ENCODE peak calls at places on chromosomes 3 and 15, in eight cellular contexts. One of them, this sample, is unnamed.
A peak's percentile ranks its signal among the peaks of the same experiment; 100 is the strongest.

GRCh38 chr3:52845157-52845556 is 10.3 kb upstream of the MUSTN1 start:
- DNase-seq in cardiac muscle cell: no peak
- DNase-seq in smooth muscle cell of the brain vasculature: no peak
- DNase-seq in GM12865: no peak
- DNase-seq in HEK293T: no peak
- DNase-seq in NCI-H187 treated with DMSO at 0.1 percent for 48 hours: no peak
- DNase-seq in HFFc6: no peak
- DNase-seq in H54: no peak
- DNase-seq in this sample: no peak

GRCh38 chr15:51775967-51776816 is 24.8 kb downstream of the TMOD2 start:
- DNase-seq in cardiac muscle cell: peak; percentile 60
- DNase-seq in smooth muscle cell of the brain vasculature: no peak
- DNase-seq in GM12865: peak; percentile 76
- DNase-seq in HEK293T: peak; percentile 49
- DNase-seq in NCI-H187 treated with DMSO at 0.1 percent for 48 hours: no peak
- DNase-seq in HFFc6: peak; percentile 16
- DNase-seq in H54: no peak
- DNase-seq in this sample: peak; percentile 34

GRCh38 chr15:31550211-31550848 is 223.7 kb downstream of the KLF13 start:
- DNase-seq in cardiac muscle cell: no peak
- DNase-seq in smooth muscle cell of the brain vasculature: no peak
- DNase-seq in GM12865: no peak
- DNase-seq in HEK293T: no peak
- DNase-seq in NCI-H187 treated with DMSO at 0.1 percent for 48 hours: no peak
- DNase-seq in HFFc6: no peak
- DNase-seq in H54: no peak
- DNase-seq in this sample: no peak

GRCh38 chr3:189551007-189551406 is 80.2 kb upstream of the TP63 start:
- DNase-seq in cardiac muscle cell: no peak
- DNase-seq in smooth muscle cell of the brain vasculature: no peak
- DNase-seq in GM12865: no peak
- DNase-seq in HEK293T: no peak
- DNase-seq in NCI-H187 treated with DMSO at 0.1 percent for 48 hours: no peak
- DNase-seq in HFFc6: no peak
- DNase-seq in H54: no peak
- DNase-seq in this sample: no peak

GRCh38 chr3:85567074-85567676 is 608.4 kb downstream of the CADM2 start:
- DNase-seq in cardiac muscle cell: peak; percentile 80
- DNase-seq in smooth muscle cell of the brain vasculature: no peak
- DNase-seq in GM12865: peak; percentile 62
- DNase-seq in HEK293T: peak; percentile 50
- DNase-seq in NCI-H187 treated with DMSO at 0.1 percent for 48 hours: peak; percentile 3
- DNase-seq in HFFc6: no peak
- DNase-seq in H54: peak; percentile 9
- DNase-seq in this sample: no peak

GRCh38 chr3:176697284-176697889 is 499.9 kb downstream of the TBL1XR1 start:
- DNase-seq in cardiac muscle cell: no peak
- DNase-seq in smooth muscle cell of the brain vasculature: no peak
- DNase-seq in GM12865: no peak
- DNase-seq in HEK293T: peak; percentile 15
- DNase-seq in NCI-H187 treated with DMSO at 0.1 percent for 48 hours: no peak
- DNase-seq in HFFc6: no peak
- DNase-seq in H54: no peak
- DNase-seq in this sample: no peak

GRCh38 chr3:71521940-71522876 is 61.3 kb downstream of the FOXP1 start:
- DNase-seq in cardiac muscle cell: no peak
- DNase-seq in smooth muscle cell of the brain vasculature: no peak
- DNase-seq in GM12865: no peak
- DNase-seq in HEK293T: no peak
- DNase-seq in NCI-H187 treated with DMSO at 0.1 percent for 48 hours: no peak
- DNase-seq in HFFc6: no peak
- DNase-seq in H54: no peak
- DNase-seq in this sample: no peak

GRCh38 chr3:87260270-87260669 is 16.1 kb downstream of the POU1F1 start:
- DNase-seq in cardiac muscle cell: peak; percentile 67
- DNase-seq in smooth muscle cell of the brain vasculature: peak; percentile 43
- DNase-seq in GM12865: peak; percentile 55
- DNase-seq in HEK293T: peak; percentile 26
- DNase-seq in NCI-H187 treated with DMSO at 0.1 percent for 48 hours: no peak
- DNase-seq in HFFc6: peak; percentile 48
- DNase-seq in H54: no peak
- DNase-seq in this sample: peak; percentile 15

GRCh38 chr3:147120029-147120428 is 286.3 kb downstream of the ZIC4 start:
- DNase-seq in cardiac muscle cell: peak; percentile 3
- DNase-seq in smooth muscle cell of the brain vasculature: no peak
- DNase-seq in GM12865: no peak
- DNase-seq in HEK293T: peak; percentile 12
- DNase-seq in NCI-H187 treated with DMSO at 0.1 percent for 48 hours: no peak
- DNase-seq in HFFc6: peak; percentile 13
- DNase-seq in H54: no peak
- DNase-seq in this sample: no peak

GRCh38 chr15:75904241-75904631 is 558 bp downstream of the FBXO22 start:
- DNase-seq in cardiac muscle cell: peak; percentile 60
- DNase-seq in smooth muscle cell of the brain vasculature: no peak
- DNase-seq in GM12865: peak; percentile 45
- DNase-seq in HEK293T: peak; percentile 50
- DNase-seq in NCI-H187 treated with DMSO at 0.1 percent for 48 hours: no peak
- DNase-seq in HFFc6: peak; percentile 10
- DNase-seq in H54: no peak
- DNase-seq in this sample: peak; percentile 27

GRCh38 chr3:11274743-11275142 is 2.5 kb downstream of the ATG7 start:
- DNase-seq in cardiac muscle cell: no peak
- DNase-seq in smooth muscle cell of the brain vasculature: no peak
- DNase-seq in GM12865: no peak
- DNase-seq in HEK293T: no peak
- DNase-seq in NCI-H187 treated with DMSO at 0.1 percent for 48 hours: no peak
- DNase-seq in HFFc6: no peak
- DNase-seq in H54: no peak
- DNase-seq in this sample: no peak

GRCh38 chr3:162217603-162218002 is 721.0 kb downstream of the OTOL1 start:
- DNase-seq in cardiac muscle cell: no peak
- DNase-seq in smooth muscle cell of the brain vasculature: no peak
- DNase-seq in GM12865: no peak
- DNase-seq in HEK293T: no peak
- DNase-seq in NCI-H187 treated with DMSO at 0.1 percent for 48 hours: no peak
- DNase-seq in HFFc6: peak; percentile 24
- DNase-seq in H54: no peak
- DNase-seq in this sample: no peak

GRCh38 chr15:31303434-31304073 is 23.1 kb upstream of the KLF13 start:
- DNase-seq in cardiac muscle cell: no peak
- DNase-seq in smooth muscle cell of the brain vasculature: no peak
- DNase-seq in GM12865: no peak
- DNase-seq in HEK293T: peak; percentile 37
- DNase-seq in NCI-H187 treated with DMSO at 0.1 percent for 48 hours: no peak
- DNase-seq in HFFc6: no peak
- DNase-seq in H54: no peak
- DNase-seq in this sample: no peak

GRCh38 chr3:107600784-107601183 is 78.0 kb downstream of the BBX start:
- DNase-seq in cardiac muscle cell: no peak
- DNase-seq in smooth muscle cell of the brain vasculature: no peak
- DNase-seq in GM12865: no peak
- DNase-seq in HEK293T: no peak
- DNase-seq in NCI-H187 treated with DMSO at 0.1 percent for 48 hours: no peak
- DNase-seq in HFFc6: no peak
- DNase-seq in H54: no peak
- DNase-seq in this sample: no peak

GRCh38 chr15:25763206-25763880 is 99.8 kb downstream of the ATP10A start:
- DNase-seq in cardiac muscle cell: no peak
- DNase-seq in smooth muscle cell of the brain vasculature: no peak
- DNase-seq in GM12865: no peak
- DNase-seq in HEK293T: no peak
- DNase-seq in NCI-H187 treated with DMSO at 0.1 percent for 48 hours: no peak
- DNase-seq in HFFc6: no peak
- DNase-seq in H54: no peak
- DNase-seq in this sample: no peak

GRCh38 chr3:13364602-13365271 is 55.4 kb downstream of the NUP210 start:
- DNase-seq in cardiac muscle cell: no peak
- DNase-seq in smooth muscle cell of the brain vasculature: peak; percentile 81
- DNase-seq in GM12865: no peak
- DNase-seq in HEK293T: no peak
- DNase-seq in NCI-H187 treated with DMSO at 0.1 percent for 48 hours: no peak
- DNase-seq in HFFc6: no peak
- DNase-seq in H54: no peak
- DNase-seq in this sample: no peak

GRCh38 chr3:72100062-72100511 is 315.1 kb upstream of the PROK2 start:
- DNase-seq in cardiac muscle cell: peak; percentile 24
- DNase-seq in smooth muscle cell of the brain vasculature: no peak
- DNase-seq in GM12865: peak; percentile 44
- DNase-seq in HEK293T: no peak
- DNase-seq in NCI-H187 treated with DMSO at 0.1 percent for 48 hours: no peak
- DNase-seq in HFFc6: no peak
- DNase-seq in H54: no peak
- DNase-seq in this sample: no peak

GRCh38 chr15:78726870-78727551 is 84.3 kb downstream of the ADAMTS7 start:
- DNase-seq in cardiac muscle cell: peak; percentile 59
- DNase-seq in smooth muscle cell of the brain vasculature: no peak
- DNase-seq in GM12865: peak; percentile 46
- DNase-seq in HEK293T: peak; percentile 83
- DNase-seq in NCI-H187 treated with DMSO at 0.1 percent for 48 hours: no peak
- DNase-seq in HFFc6: no peak
- DNase-seq in H54: no peak
- DNase-seq in this sample: no peak

GRCh38 chr15:39453500-39454073 is 127.3 kb upstream of the THBS1 start:
- DNase-seq in cardiac muscle cell: no peak
- DNase-seq in smooth muscle cell of the brain vasculature: no peak
- DNase-seq in GM12865: peak; percentile 79
- DNase-seq in HEK293T: no peak
- DNase-seq in NCI-H187 treated with DMSO at 0.1 percent for 48 hours: no peak
- DNase-seq in HFFc6: no peak
- DNase-seq in H54: no peak
- DNase-seq in this sample: no peak

GRCh38 chr3:12987602-12988001 is 85.6 kb downstream of the IQSEC1 start:
- DNase-seq in cardiac muscle cell: no peak
- DNase-seq in smooth muscle cell of the brain vasculature: no peak
- DNase-seq in GM12865: no peak
- DNase-seq in HEK293T: no peak
- DNase-seq in NCI-H187 treated with DMSO at 0.1 percent for 48 hours: no peak
- DNase-seq in HFFc6: no peak
- DNase-seq in H54: no peak
- DNase-seq in this sample: no peak

GRCh38 chr3:124833710-124834332 is 53.3 kb downstream of the ITGB5 start:
- DNase-seq in cardiac muscle cell: no peak
- DNase-seq in smooth muscle cell of the brain vasculature: no peak
- DNase-seq in GM12865: no peak
- DNase-seq in HEK293T: no peak
- DNase-seq in NCI-H187 treated with DMSO at 0.1 percent for 48 hours: no peak
- DNase-seq in HFFc6: no peak
- DNase-seq in H54: no peak
- DNase-seq in this sample: no peak

GRCh38 chr15:69044899-69045298 is 30.4 kb downstream of the NOX5 start:
- DNase-seq in cardiac muscle cell: no peak
- DNase-seq in smooth muscle cell of the brain vasculature: no peak
- DNase-seq in GM12865: no peak
- DNase-seq in HEK293T: no peak
- DNase-seq in NCI-H187 treated with DMSO at 0.1 percent for 48 hours: no peak
- DNase-seq in HFFc6: peak; percentile 96
- DNase-seq in H54: no peak
- DNase-seq in this sample: no peak

GRCh38 chr3:35200056-35200455 is 439.3 kb upstream of the ARPP21 start:
- DNase-seq in cardiac muscle cell: no peak
- DNase-seq in smooth muscle cell of the brain vasculature: no peak
- DNase-seq in GM12865: no peak
- DNase-seq in HEK293T: no peak
- DNase-seq in NCI-H187 treated with DMSO at 0.1 percent for 48 hours: no peak
- DNase-seq in HFFc6: no peak
- DNase-seq in H54: peak; percentile 4
- DNase-seq in this sample: no peak

GRCh38 chr3:161149529-161149928 is 44.4 kb upstream of the B3GALNT1 start:
- DNase-seq in cardiac muscle cell: no peak
- DNase-seq in smooth muscle cell of the brain vasculature: no peak
- DNase-seq in GM12865: no peak
- DNase-seq in HEK293T: no peak
- DNase-seq in NCI-H187 treated with DMSO at 0.1 percent for 48 hours: no peak
- DNase-seq in HFFc6: no peak
- DNase-seq in H54: no peak
- DNase-seq in this sample: no peak

GRCh38 chr3:16366581-16366980 is 101.6 kb downstream of the OXNAD1 start:
- DNase-seq in cardiac muscle cell: peak; percentile 17
- DNase-seq in smooth muscle cell of the brain vasculature: no peak
- DNase-seq in GM12865: no peak
- DNase-seq in HEK293T: no peak
- DNase-seq in NCI-H187 treated with DMSO at 0.1 percent for 48 hours: no peak
- DNase-seq in HFFc6: no peak
- DNase-seq in H54: no peak
- DNase-seq in this sample: no peak

GRCh38 chr3:144942093-144942492 is 970.5 kb downstream of the DIPK2A start:
- DNase-seq in cardiac muscle cell: no peak
- DNase-seq in smooth muscle cell of the brain vasculature: no peak
- DNase-seq in GM12865: peak; percentile 3
- DNase-seq in HEK293T: no peak
- DNase-seq in NCI-H187 treated with DMSO at 0.1 percent for 48 hours: no peak
- DNase-seq in HFFc6: no peak
- DNase-seq in H54: no peak
- DNase-seq in this sample: no peak

GRCh38 chr3:186909078-186909853 is 21.1 kb upstream of the ST6GAL1 start:
- DNase-seq in cardiac muscle cell: no peak
- DNase-seq in smooth muscle cell of the brain vasculature: no peak
- DNase-seq in GM12865: peak; percentile 79
- DNase-seq in HEK293T: no peak
- DNase-seq in NCI-H187 treated with DMSO at 0.1 percent for 48 hours: no peak
- DNase-seq in HFFc6: no peak
- DNase-seq in H54: no peak
- DNase-seq in this sample: peak; percentile 64

GRCh38 chr3:132785292-132785691 is 63.1 kb upstream of the NPHP3 start:
- DNase-seq in cardiac muscle cell: no peak
- DNase-seq in smooth muscle cell of the brain vasculature: no peak
- DNase-seq in GM12865: no peak
- DNase-seq in HEK293T: no peak
- DNase-seq in NCI-H187 treated with DMSO at 0.1 percent for 48 hours: no peak
- DNase-seq in HFFc6: peak; percentile 62
- DNase-seq in H54: no peak
- DNase-seq in this sample: no peak

GRCh38 chr15:60799885-60800728 is 321.2 kb upstream of the ICE2 start:
- DNase-seq in cardiac muscle cell: no peak
- DNase-seq in smooth muscle cell of the brain vasculature: no peak
- DNase-seq in GM12865: no peak
- DNase-seq in HEK293T: no peak
- DNase-seq in NCI-H187 treated with DMSO at 0.1 percent for 48 hours: no peak
- DNase-seq in HFFc6: peak; percentile 15
- DNase-seq in H54: no peak
- DNase-seq in this sample: no peak

GRCh38 chr3:76410762-76411281 is 625.5 kb upstream of the ZNF717 start:
- DNase-seq in cardiac muscle cell: no peak
- DNase-seq in smooth muscle cell of the brain vasculature: no peak
- DNase-seq in GM12865: no peak
- DNase-seq in HEK293T: no peak
- DNase-seq in NCI-H187 treated with DMSO at 0.1 percent for 48 hours: no peak
- DNase-seq in HFFc6: no peak
- DNase-seq in H54: no peak
- DNase-seq in this sample: no peak